ENCODE peak calls at places on chromosomes 7 and 10, in six cellular contexts. K is NCI-H1105 treated with DMSO at 0.1 percent for 48 hours; T is A172; E is posterior cingulate gyrus; Z is stimulated activated CD8-positive, alpha-beta memory T cell treated with anti-CD3 and anti-CD28 coated beads, Interleukin-7, amount 100 ng/mL, for 4 hours; I is right cardiac atrium. B is an unnamed sample.
A peak's percentile ranks its signal among the peaks of the same experiment; 100 is the strongest.

GRCh38 chr7:158518915-158519640 is 68.5 kb downstream of the PTPRN2 start:
- DNase-seq in I (no peak), T (no peak), K (no peak), Z (no peak), E (no peak), B (no peak)

GRCh38 chr7:76257973-76258372 is 44.5 kb upstream of the HSPB1 start:
- DNase-seq in E (no peak), Z (no peak), T (no peak), K (no peak), I (no peak), B (no peak)

GRCh38 chr7:360454-361100 is 70.6 kb downstream of the FOXL3 start:
- DNase-seq in Z (no peak), K (no peak), I (peak; percentile 23), E (no peak), T (no peak), B (peak; percentile 14)

GRCh38 chr10:47285381-47286115 is 14.4 kb upstream of the GDF10 start:
- DNase-seq in T (no peak), I (no peak), Z (no peak), E (no peak), K (no peak), B (no peak)

GRCh38 chr10:50990568-50991495 is 83.5 kb upstream of the PRKG1 start:
- DNase-seq in K (peak; percentile 6), I (peak; percentile 84), T (no peak), E (no peak), Z (no peak), B (peak; percentile 52)

GRCh38 chr10:43046288-43046991 is 30.4 kb upstream of the RET start:
- DNase-seq in I (peak; percentile 18), Z (no peak), E (peak; percentile 8), T (no peak), K (no peak), B (no peak)

GRCh38 chr7:134546903-134547737 is 1.8 kb upstream of the AKR1B15 start:
- DNase-seq in K (peak; percentile 82), E (peak; percentile 28), T (peak; percentile 54), I (peak; percentile 91), Z (peak; percentile 38), B (peak; percentile 80)

GRCh38 chr7:26091933-26092332 is 60.1 kb upstream of the NFE2L3 start:
- DNase-seq in I (no peak), E (no peak), K (no peak), T (peak; percentile 37), Z (no peak), B (no peak)

GRCh38 chr10:79910344-79910743 is 38.6 kb downstream of the SFTPD start:
- DNase-seq in K (no peak), Z (no peak), I (no peak), E (no peak), T (no peak), B (no peak)

GRCh38 chr7:30510124-30511074 is 5.8 kb upstream of the GGCT start:
- DNase-seq in E (no peak), Z (no peak), I (peak; percentile 55), K (peak; percentile 28), T (peak; percentile 49), B (no peak)

GRCh38 chr7:19772858-19773337 is 519 bp downstream of the TMEM196 start:
- DNase-seq in K (peak; percentile 46), E (no peak), I (peak; percentile 40), T (peak; percentile 6), Z (no peak), B (peak; percentile 24)

GRCh38 chr10:123997013-123997412 is 96.4 kb downstream of the CHST15 start:
- DNase-seq in K (no peak), T (no peak), Z (no peak), E (no peak), I (no peak), B (no peak)

GRCh38 chr10:42781893-42782445 is 626 bp upstream of the BMS1 start:
- DNase-seq in I (peak; percentile 58), Z (no peak), E (no peak), K (no peak), T (no peak), B (peak; percentile 41)

GRCh38 chr7:63925626-63926460 is 72.8 kb upstream of the ZNF722 start:
- DNase-seq in E (peak; percentile 67), I (peak; percentile 98), K (peak; percentile 95), T (no peak), Z (peak; percentile 88), B (peak; percentile 96)

GRCh38 chr7:132650498-132650897 is 74.2 kb upstream of the PLXNA4 start:
- DNase-seq in K (no peak), Z (no peak), E (no peak), I (peak; percentile 54), T (peak; percentile 91), B (no peak)

GRCh38 chr10:131478398-131478989 is 167.0 kb upstream of the TCERG1L start:
- DNase-seq in I (no peak), K (no peak), Z (no peak), E (no peak), T (no peak), B (no peak)

GRCh38 chr7:131897016-131897789 is 340.8 kb upstream of the PODXL start:
- DNase-seq in I (no peak), Z (no peak), K (no peak), E (no peak), T (peak; percentile 96), B (no peak)

GRCh38 chr10:129505500-129506075 is 38.5 kb downstream of the MGMT start:
- DNase-seq in K (no peak), E (no peak), T (no peak), Z (no peak), I (no peak), B (no peak)

GRCh38 chr7:39987641-39988347 is 37.7 kb downstream of the CDK13 start:
- DNase-seq in Z (no peak), K (no peak), I (no peak), T (no peak), E (peak; percentile 24), B (no peak)

GRCh38 chr7:131895541-131896173 is 339.2 kb upstream of the PODXL start:
- DNase-seq in Z (no peak), T (peak; percentile 99), I (no peak), K (no peak), E (no peak), B (no peak)

GRCh38 chr10:89615824-89616223 is 29.2 kb downstream of the PANK1 start:
- DNase-seq in Z (no peak), T (no peak), K (no peak), E (no peak), I (no peak), B (no peak)

GRCh38 chr10:129741978-129742741 is 221.9 kb downstream of the EBF3 start:
- DNase-seq in T (no peak), Z (no peak), K (no peak), I (no peak), E (no peak), B (no peak)

GRCh38 chr7:108109216-108109908 is 20.8 kb downstream of the LAMB4 start:
- DNase-seq in Z (no peak), E (no peak), I (no peak), T (no peak), K (peak; percentile 46), B (no peak)

GRCh38 chr7:155486783-155487508 is 29.0 kb downstream of the EN2 start:
- DNase-seq in I (no peak), T (no peak), E (no peak), Z (no peak), K (no peak), B (no peak)

GRCh38 chr7:18429547-18429946 is 66.0 kb upstream of the HDAC9 start:
- DNase-seq in E (no peak), Z (no peak), I (no peak), T (peak; percentile 61), K (no peak), B (no peak)

GRCh38 chr10:47296111-47296894 is 3.7 kb upstream of the GDF10 start:
- DNase-seq in T (no peak), E (no peak), K (no peak), Z (no peak), I (no peak), B (no peak)

GRCh38 chr10:13891542-13892431 is 305.0 kb downstream of the PRPF18 start:
- DNase-seq in Z (no peak), I (peak; percentile 75), E (no peak), T (no peak), K (peak; percentile 8), B (peak; percentile 33)

GRCh38 chr7:139430443-139430842 is 53.0 kb downstream of the KLRG2 start:
- DNase-seq in K (no peak), T (no peak), Z (no peak), I (no peak), E (no peak), B (no peak)

GRCh38 chr7:22732556-22733126 is 5.6 kb downstream of the IL6 start:
- DNase-seq in K (no peak), I (no peak), E (no peak), T (peak; percentile 35), Z (no peak), B (no peak)

GRCh38 chr7:33411000-33411399 is 281.6 kb downstream of the BBS9 start:
- DNase-seq in I (no peak), K (no peak), Z (no peak), E (no peak), T (no peak), B (no peak)

GRCh38 chr7:132575336-132575986 is 809 bp downstream of the PLXNA4 start:
- DNase-seq in E (peak; percentile 49), T (no peak), Z (no peak), K (peak; percentile 59), I (peak; percentile 90), B (peak; percentile 73)

B was measured in left cardiac atrium.